ENCODE peak calls at places on chromosomes 3 and 15, in eight cellular contexts. S, Q, P, X, B, A, L and T are unnamed samples.

GRCh38 chr15:68333775-68334470 is 56.4 kb downstream of the FEM1B start:
- DNase-seq in Q (no peak), X (no peak), P (peak; percentile 77), A (no peak), S (no peak), B (no peak), L (no peak), T (no peak)

GRCh38 chr15:32852771-32853170 is 135.0 kb downstream of the GREM1 start:
- DNase-seq in S (no peak), L (no peak), X (no peak), A (no peak), B (no peak), P (no peak), Q (peak; percentile 14), T (no peak)

GRCh38 chr3:132987396-132987795 is 50.8 kb upstream of the TMEM108 start:
- DNase-seq in A (no peak), S (no peak), B (no peak), X (no peak), P (no peak), L (no peak), Q (no peak), T (no peak)

GRCh38 chr3:192063570-192063969 is 602.6 kb downstream of the PYDC2 start:
- DNase-seq in X (no peak), L (peak; percentile 44), B (no peak), Q (peak; percentile 59), S (no peak), P (no peak), A (no peak), T (no peak)

GRCh38 chr3:185732782-185733181 is 92.1 kb downstream of the IGF2BP2 start:
- DNase-seq in X (no peak), Q (no peak), P (peak; percentile 84), A (no peak), L (no peak), S (no peak), B (no peak), T (no peak)

GRCh38 chr3:55860040-55860439 is 372.9 kb upstream of the WNT5A start:
- DNase-seq in L (no peak), S (no peak), Q (no peak), X (no peak), P (no peak), A (peak; percentile 6), B (peak; percentile 60), T (peak; percentile 47)

GRCh38 chr15:66873856-66874255 is 171.8 kb downstream of the SMAD6 start:
- DNase-seq in P (no peak), B (no peak), L (no peak), X (no peak), Q (no peak), A (no peak), S (no peak), T (no peak)

GRCh38 chr15:40430271-40430805 is 10.4 kb upstream of the BAHD1 start:
- DNase-seq in S (peak; percentile 44), Q (peak; percentile 71), L (no peak), P (no peak), B (no peak), X (no peak), A (no peak), T (no peak)

GRCh38 chr15:60758961-60759729 is 280.2 kb upstream of the ICE2 start:
- DNase-seq in Q (no peak), P (no peak), B (no peak), S (no peak), L (no peak), A (no peak), X (no peak), T (no peak)

GRCh38 chr3:9147215-9147895 is 102.1 kb downstream of the SRGAP3 start:
- DNase-seq in B (no peak), Q (no peak), S (no peak), A (no peak), L (no peak), P (no peak), X (no peak), T (no peak)

GRCh38 chr3:150114873-150115570 is 144.3 kb upstream of the PFN2 start:
- DNase-seq in P (no peak), L (no peak), B (no peak), A (no peak), X (no peak), S (no peak), Q (no peak), T (no peak)